ENCODE peak calls at places on chromosomes 13 and 19, in six cellular contexts. J is A549; G is astrocyte of the cerebellum; I is thoracic aorta; H is kidney glomerular epithelial cell; B is stimulated activated CD4-positive, alpha-beta T cell treated with anti-CD3 and anti-CD28 coated beads, Interleukin-4, amount 100 ng/mL, for 1 hour. O is an unnamed sample.

GRCh38 chr19:3420909-3421619 is 54.7 kb downstream of the NFIC start:
- DNase-seq in B (no peak), G (no peak), J (no peak), H (no peak), I (no peak), O (no peak)

GRCh38 chr19:4971424-4971793 is 2.5 kb downstream of the KDM4B start:
- DNase-seq in I (no peak), G (no peak), H (no peak), B (peak), J (no peak), O (no peak)

GRCh38 chr19:6963937-6964336 is 57.3 kb downstream of the MBD3L2B start:
- DNase-seq in J (no peak), B (peak), G (no peak), I (no peak), H (no peak), O (no peak)

GRCh38 chr19:12943437-12944044 is 2.1 kb upstream of the RAD23A start:
- DNase-seq in G (no peak), B (no peak), J (no peak), I (no peak), H (no peak), O (no peak)

GRCh38 chr19:40689339-40690049 is 957 bp downstream of the NUMBL start:
- DNase-seq in J (no peak), I (no peak), G (no peak), H (no peak), B (no peak), O (peak)

GRCh38 chr13:35712907-35713685 is 236.6 kb upstream of the MAB21L1 start:
- DNase-seq in I (no peak), B (no peak), J (no peak), G (no peak), H (peak), O (no peak)

GRCh38 chr19:18865973-18866799 is 29.8 kb downstream of the CERS1 start:
- DNase-seq in B (peak), I (no peak), H (peak), J (peak), G (no peak), O (peak)

GRCh38 chr19:1455002-1455335 is 5.0 kb downstream of the APC2 start:
- DNase-seq in H (no peak), I (no peak), G (no peak), J (no peak), B (no peak), O (no peak)

GRCh38 chr13:105642511-105642958 is 892.9 kb downstream of the EFNB2 start:
- DNase-seq in G (no peak), H (peak), B (no peak), J (peak), I (no peak), O (no peak)

GRCh38 chr13:52356327-52356726 is 49.6 kb downstream of the THSD1 start:
- DNase-seq in G (peak), H (peak), B (no peak), I (no peak), J (no peak), O (no peak)

GRCh38 chr13:37375071-37375470 is 223.5 kb downstream of the POSTN start:
- DNase-seq in J (no peak), H (no peak), B (no peak), G (no peak), I (no peak), O (no peak)

GRCh38 chr19:45676851-45677263 is 8.8 kb downstream of the GIPR start:
- DNase-seq in J (no peak), I (no peak), B (peak), H (no peak), G (no peak), O (no peak)

O was measured in RWPE2.